ENCODE peak calls at places on chromosomes 7 and 10, in eight cellular contexts. One of them, this sample, is unnamed.

GRCh38 chr7:46369933-46370654 is 449.0 kb upstream of the IGFBP3 start:
- DNase-seq in NCI-H460: no peak
- DNase-seq in cerebellar nuclear complex: no peak
- DNase-seq in HEK293T: no peak
- DNase-seq in retina: no peak
- DNase-seq in NCI-H1417: no peak
- DNase-seq in EL: peak; percentile 93
- DNase-seq in left colon: no peak
- DNase-seq in this sample: no peak

GRCh38 chr7:92639956-92640355 is 49.8 kb upstream of the FAM133B start:
- DNase-seq in EL: no peak
- DNase-seq in retina: no peak
- DNase-seq in left colon: no peak
- DNase-seq in NCI-H1417: no peak
- DNase-seq in cerebellar nuclear complex: no peak
- DNase-seq in NCI-H460: no peak
- DNase-seq in HEK293T: no peak
- DNase-seq in this sample: no peak

GRCh38 chr7:96833701-96834453 is 124.2 kb upstream of the SEM1 start:
- DNase-seq in NCI-H460: peak; percentile 14
- DNase-seq in retina: no peak
- DNase-seq in HEK293T: no peak
- DNase-seq in cerebellar nuclear complex: no peak
- DNase-seq in left colon: no peak
- DNase-seq in NCI-H1417: no peak
- DNase-seq in EL: peak; percentile 11
- DNase-seq in this sample: peak; percentile 46

GRCh38 chr10:112949875-112950507 is at the start of gene TCF7L2:
- DNase-seq in left colon: peak; percentile 98
- DNase-seq in NCI-H460: peak; percentile 97
- DNase-seq in HEK293T: peak; percentile 94
- DNase-seq in cerebellar nuclear complex: no peak
- DNase-seq in retina: peak; percentile 88
- DNase-seq in NCI-H1417: peak; percentile 76
- DNase-seq in EL: peak; percentile 98
- DNase-seq in this sample: peak; percentile 96

GRCh38 chr10:34236927-34237326 is 578.2 kb downstream of the PARD3 start:
- DNase-seq in NCI-H1417: no peak
- DNase-seq in cerebellar nuclear complex: no peak
- DNase-seq in EL: no peak
- DNase-seq in retina: no peak
- DNase-seq in HEK293T: no peak
- DNase-seq in left colon: no peak
- DNase-seq in NCI-H460: no peak
- DNase-seq in this sample: peak; percentile 79

GRCh38 chr7:155715406-155715805 is 70.9 kb downstream of the RBM33 start:
- DNase-seq in retina: no peak
- DNase-seq in NCI-H460: no peak
- DNase-seq in NCI-H1417: no peak
- DNase-seq in EL: no peak
- DNase-seq in left colon: no peak
- DNase-seq in cerebellar nuclear complex: no peak
- DNase-seq in HEK293T: no peak
- DNase-seq in this sample: no peak

GRCh38 chr10:1294748-1295147 is 238.6 kb downstream of the WDR37 start:
- DNase-seq in left colon: no peak
- DNase-seq in retina: no peak
- DNase-seq in NCI-H1417: no peak
- DNase-seq in NCI-H460: no peak
- DNase-seq in HEK293T: no peak
- DNase-seq in cerebellar nuclear complex: no peak
- DNase-seq in EL: no peak
- DNase-seq in this sample: no peak

GRCh38 chr7:116805100-116805544 is 57.3 kb upstream of the CAPZA2 start:
- DNase-seq in NCI-H460: no peak
- DNase-seq in retina: no peak
- DNase-seq in EL: peak; percentile 15
- DNase-seq in cerebellar nuclear complex: no peak
- DNase-seq in NCI-H1417: no peak
- DNase-seq in left colon: no peak
- DNase-seq in HEK293T: peak; percentile 57
- DNase-seq in this sample: peak; percentile 61

GRCh38 chr7:51882412-51882811 is 565.8 kb upstream of the COBL start:
- DNase-seq in NCI-H460: no peak
- DNase-seq in cerebellar nuclear complex: no peak
- DNase-seq in NCI-H1417: no peak
- DNase-seq in retina: no peak
- DNase-seq in left colon: no peak
- DNase-seq in EL: no peak
- DNase-seq in HEK293T: no peak
- DNase-seq in this sample: no peak

GRCh38 chr7:25831901-25832411 is 320.0 kb upstream of the NFE2L3 start:
- DNase-seq in retina: peak; percentile 77
- DNase-seq in EL: no peak
- DNase-seq in NCI-H1417: no peak
- DNase-seq in HEK293T: no peak
- DNase-seq in cerebellar nuclear complex: no peak
- DNase-seq in NCI-H460: no peak
- DNase-seq in left colon: no peak
- DNase-seq in this sample: peak; percentile 37

GRCh38 chr7:158816995-158817394 is 12.3 kb downstream of the ESYT2 start:
- DNase-seq in NCI-H1417: no peak
- DNase-seq in EL: no peak
- DNase-seq in left colon: peak; percentile 71
- DNase-seq in NCI-H460: no peak
- DNase-seq in HEK293T: no peak
- DNase-seq in cerebellar nuclear complex: no peak
- DNase-seq in retina: no peak
- DNase-seq in this sample: no peak

GRCh38 chr10:100872034-100872791 is 40.5 kb upstream of the SLF2 start:
- DNase-seq in NCI-H1417: no peak
- DNase-seq in EL: peak; percentile 59
- DNase-seq in cerebellar nuclear complex: no peak
- DNase-seq in NCI-H460: peak; percentile 33
- DNase-seq in retina: peak; percentile 76
- DNase-seq in left colon: no peak
- DNase-seq in HEK293T: peak; percentile 91
- DNase-seq in this sample: peak; percentile 62

This sample was measured in SK-MEL-5.